ENCODE peak calls at places on chromosomes 3 and 15, in four cellular contexts. One of them, this sample, is unnamed.

GRCh38 chr15:85872125-85872524 is 77.4 kb upstream of the KLHL25 start:
- DNase-seq in head of caudate nucleus: no peak
- DNase-seq in LNCaP clone FGC: no peak
- DNase-seq in Right ventricle myocardium superior: no peak
- DNase-seq in this sample: no peak

GRCh38 chr3:107882261-107882660 is 208.6 kb downstream of the CD47 start:
- DNase-seq in head of caudate nucleus: no peak
- DNase-seq in Right ventricle myocardium superior: no peak
- DNase-seq in LNCaP clone FGC: no peak
- DNase-seq in this sample: no peak

GRCh38 chr15:98923159-98923558 is 84.4 kb downstream of the PGPEP1L start:
- DNase-seq in LNCaP clone FGC: no peak
- DNase-seq in Right ventricle myocardium superior: no peak
- DNase-seq in head of caudate nucleus: no peak
- DNase-seq in this sample: peak

GRCh38 chr3:174951023-174951422 is 91.9 kb downstream of the NAALADL2 start:
- DNase-seq in head of caudate nucleus: no peak
- DNase-seq in LNCaP clone FGC: no peak
- DNase-seq in Right ventricle myocardium superior: no peak
- DNase-seq in this sample: no peak

GRCh38 chr15:90932660-90932991 is 277 bp upstream of the HDDC3 start:
- DNase-seq in Right ventricle myocardium superior: no peak
- DNase-seq in LNCaP clone FGC: no peak
- DNase-seq in head of caudate nucleus: no peak
- DNase-seq in this sample: no peak

GRCh38 chr3:108006901-108007331 is 83.9 kb downstream of the CD47 start:
- DNase-seq in Right ventricle myocardium superior: no peak
- DNase-seq in LNCaP clone FGC: no peak
- DNase-seq in head of caudate nucleus: no peak
- DNase-seq in this sample: peak

GRCh38 chr3:24088782-24089181 is 143.7 kb downstream of the NR1D2 start:
- DNase-seq in Right ventricle myocardium superior: no peak
- DNase-seq in head of caudate nucleus: no peak
- DNase-seq in LNCaP clone FGC: no peak
- DNase-seq in this sample: no peak

GRCh38 chr3:52094591-52095485 is 38.5 kb upstream of the DUSP7 start:
- DNase-seq in LNCaP clone FGC: no peak
- DNase-seq in Right ventricle myocardium superior: peak
- DNase-seq in head of caudate nucleus: no peak
- DNase-seq in this sample: no peak

GRCh38 chr3:186133980-186134379 is 25.1 kb upstream of the ETV5 start:
- DNase-seq in LNCaP clone FGC: no peak
- DNase-seq in head of caudate nucleus: no peak
- DNase-seq in Right ventricle myocardium superior: no peak
- DNase-seq in this sample: no peak

GRCh38 chr3:8741581-8742355 is 8.2 kb downstream of the CAV3 start:
- DNase-seq in LNCaP clone FGC: no peak
- DNase-seq in Right ventricle myocardium superior: no peak
- DNase-seq in head of caudate nucleus: no peak
- DNase-seq in this sample: no peak

GRCh38 chr3:36524560-36524959 is 144.3 kb downstream of the STAC start:
- DNase-seq in head of caudate nucleus: no peak
- DNase-seq in LNCaP clone FGC: no peak
- DNase-seq in Right ventricle myocardium superior: no peak
- DNase-seq in this sample: no peak

GRCh38 chr3:99833833-99834583 is 16.3 kb downstream of the CMSS1 start:
- DNase-seq in Right ventricle myocardium superior: no peak
- DNase-seq in LNCaP clone FGC: no peak
- DNase-seq in head of caudate nucleus: no peak
- DNase-seq in this sample: no peak

GRCh38 chr15:76147906-76148553 is 88.2 kb downstream of the TMEM266 start:
- DNase-seq in head of caudate nucleus: peak
- DNase-seq in LNCaP clone FGC: no peak
- DNase-seq in Right ventricle myocardium superior: peak
- DNase-seq in this sample: no peak

GRCh38 chr3:118292841-118293240 is 741.8 kb downstream of the IGSF11 start:
- DNase-seq in LNCaP clone FGC: no peak
- DNase-seq in head of caudate nucleus: no peak
- DNase-seq in Right ventricle myocardium superior: no peak
- DNase-seq in this sample: no peak

GRCh38 chr15:89776274-89777072 is at the start of gene MESP2:
- DNase-seq in head of caudate nucleus: peak
- DNase-seq in LNCaP clone FGC: no peak
- DNase-seq in Right ventricle myocardium superior: peak
- DNase-seq in this sample: peak

GRCh38 chr3:58861551-58861950 is 188.3 kb downstream of the CFAP20DC start:
- DNase-seq in LNCaP clone FGC: no peak
- DNase-seq in Right ventricle myocardium superior: no peak
- DNase-seq in head of caudate nucleus: no peak
- DNase-seq in this sample: no peak

GRCh38 chr3:141452045-141452444 is 34.8 kb upstream of the RASA2 start:
- DNase-seq in Right ventricle myocardium superior: no peak
- DNase-seq in head of caudate nucleus: no peak
- DNase-seq in LNCaP clone FGC: no peak
- DNase-seq in this sample: peak

GRCh38 chr15:55319537-55320325 is 709 bp downstream of the PIGB start:
- DNase-seq in Right ventricle myocardium superior: no peak
- DNase-seq in head of caudate nucleus: no peak
- DNase-seq in LNCaP clone FGC: no peak
- DNase-seq in this sample: no peak

GRCh38 chr15:74233864-74234597 is 2.1 kb upstream of the CCDC33 start:
- DNase-seq in head of caudate nucleus: no peak
- DNase-seq in LNCaP clone FGC: no peak
- DNase-seq in Right ventricle myocardium superior: no peak
- DNase-seq in this sample: no peak

GRCh38 chr3:32285910-32286309 is 47.4 kb downstream of the CMTM8 start:
- DNase-seq in head of caudate nucleus: no peak
- DNase-seq in Right ventricle myocardium superior: no peak
- DNase-seq in LNCaP clone FGC: no peak
- DNase-seq in this sample: no peak

GRCh38 chr3:105868450-105868744 is 415 bp downstream of the CBLB start:
- DNase-seq in head of caudate nucleus: peak
- DNase-seq in LNCaP clone FGC: no peak
- DNase-seq in Right ventricle myocardium superior: peak
- DNase-seq in this sample: peak

GRCh38 chr3:112799946-112800345 is 46.7 kb downstream of the CD200R1L start:
- DNase-seq in LNCaP clone FGC: no peak
- DNase-seq in Right ventricle myocardium superior: no peak
- DNase-seq in head of caudate nucleus: no peak
- DNase-seq in this sample: no peak

GRCh38 chr15:53511175-53511574 is 248.3 kb downstream of the WDR72 start:
- DNase-seq in Right ventricle myocardium superior: no peak
- DNase-seq in LNCaP clone FGC: no peak
- DNase-seq in head of caudate nucleus: no peak
- DNase-seq in this sample: no peak

GRCh38 chr3:152185941-152186630 is 82.6 kb upstream of the MBNL1 start:
- DNase-seq in LNCaP clone FGC: no peak
- DNase-seq in Right ventricle myocardium superior: no peak
- DNase-seq in head of caudate nucleus: no peak
- DNase-seq in this sample: no peak

GRCh38 chr15:57537072-57537471 is 54.6 kb upstream of the MYZAP start:
- DNase-seq in head of caudate nucleus: no peak
- DNase-seq in Right ventricle myocardium superior: no peak
- DNase-seq in LNCaP clone FGC: no peak
- DNase-seq in this sample: peak

GRCh38 chr3:69675773-69676660 is 63.2 kb upstream of the MITF start:
- DNase-seq in head of caudate nucleus: peak
- DNase-seq in Right ventricle myocardium superior: no peak
- DNase-seq in LNCaP clone FGC: no peak
- DNase-seq in this sample: peak

GRCh38 chr15:75200765-75201608 is 695 bp upstream of the C15orf39 start:
- DNase-seq in Right ventricle myocardium superior: no peak
- DNase-seq in LNCaP clone FGC: no peak
- DNase-seq in head of caudate nucleus: no peak
- DNase-seq in this sample: no peak

GRCh38 chr15:74783072-74783807 is 1.4 kb downstream of the CSK start:
- DNase-seq in LNCaP clone FGC: no peak
- DNase-seq in head of caudate nucleus: no peak
- DNase-seq in Right ventricle myocardium superior: peak
- DNase-seq in this sample: no peak

GRCh38 chr3:54968546-54969172 is 40.8 kb upstream of the LRTM1 start:
- DNase-seq in LNCaP clone FGC: no peak
- DNase-seq in Right ventricle myocardium superior: no peak
- DNase-seq in head of caudate nucleus: no peak
- DNase-seq in this sample: no peak

GRCh38 chr15:100890059-100890720 is 10.6 kb downstream of the ALDH1A3 start:
- DNase-seq in Right ventricle myocardium superior: no peak
- DNase-seq in LNCaP clone FGC: peak
- DNase-seq in head of caudate nucleus: no peak
- DNase-seq in this sample: no peak

GRCh38 chr15:36831125-36831914 is 251.9 kb downstream of the CDIN1 start:
- DNase-seq in head of caudate nucleus: no peak
- DNase-seq in LNCaP clone FGC: no peak
- DNase-seq in Right ventricle myocardium superior: no peak
- DNase-seq in this sample: no peak

GRCh38 chr3:142857056-142857455 is 31.8 kb downstream of the PCOLCE2 start:
- DNase-seq in LNCaP clone FGC: peak
- DNase-seq in head of caudate nucleus: no peak
- DNase-seq in Right ventricle myocardium superior: peak
- DNase-seq in this sample: peak

GRCh38 chr3:152417181-152417580 is 148.5 kb downstream of the MBNL1 start:
- DNase-seq in LNCaP clone FGC: no peak
- DNase-seq in Right ventricle myocardium superior: no peak
- DNase-seq in head of caudate nucleus: no peak
- DNase-seq in this sample: no peak

GRCh38 chr15:98547255-98547654 is 101.1 kb upstream of the IGF1R start:
- DNase-seq in LNCaP clone FGC: no peak
- DNase-seq in head of caudate nucleus: no peak
- DNase-seq in Right ventricle myocardium superior: no peak
- DNase-seq in this sample: no peak

GRCh38 chr3:16132190-16132589 is 42.3 kb upstream of the GALNT15 start:
- DNase-seq in Right ventricle myocardium superior: no peak
- DNase-seq in head of caudate nucleus: no peak
- DNase-seq in LNCaP clone FGC: no peak
- DNase-seq in this sample: no peak